ENCODE peak calls at places on chromosomes 12 and 14, in five cellular contexts. V is endodermal cell, W is thoracic aorta, Y is dorsolateral prefrontal cortex, L is GM10248. J is an unnamed sample.

GRCh38 chr12:3447318-3447717 is 43.7 kb upstream of the PRMT8 start:
- DNase-seq in W (no peak), Y (no peak), V (peak), L (no peak), J (no peak)

GRCh38 chr14:24935796-24936195 is 114.2 kb downstream of the STXBP6 start:
- DNase-seq in V (no peak), W (no peak), L (no peak), Y (no peak), J (no peak)

GRCh38 chr14:37147310-37147875 is 25.0 kb downstream of the SLC25A21 start:
- DNase-seq in W (no peak), L (no peak), V (peak), Y (no peak), J (no peak)

GRCh38 chr12:75884465-75884985 is 147.1 kb downstream of the PHLDA1 start:
- DNase-seq in L (no peak), V (peak), Y (no peak), W (no peak), J (no peak)

GRCh38 chr12:82937151-82937550 is 250.4 kb downstream of the TMTC2 start:
- DNase-seq in W (no peak), Y (no peak), V (no peak), L (no peak), J (no peak)

GRCh38 chr14:66624319-66624937 is 116.5 kb downstream of the GPHN start:
- DNase-seq in V (peak), W (no peak), L (peak), Y (peak), J (peak)

GRCh38 chr14:89315493-89316456 is 101.3 kb downstream of the FOXN3 start:
- DNase-seq in V (no peak), W (no peak), L (no peak), Y (no peak), J (no peak)

GRCh38 chr12:71854594-71854993 is 15.0 kb downstream of the TBC1D15 start:
- DNase-seq in L (no peak), V (no peak), Y (no peak), W (no peak), J (no peak)

GRCh38 chr12:112711507-112711906 is 80.0 kb upstream of the RPH3A start:
- DNase-seq in Y (no peak), L (no peak), W (no peak), V (peak), J (no peak)

GRCh38 chr14:76761198-76761848 is at the start of gene VASH1:
- DNase-seq in Y (peak), W (no peak), L (peak), V (peak), J (peak)

GRCh38 chr12:49342914-49343731 is 3.6 kb upstream of the DNAJC22 start:
- DNase-seq in L (no peak), W (no peak), V (no peak), Y (no peak), J (peak)

GRCh38 chr14:65462411-65462810 is 49.9 kb downstream of the FUT8 start:
- DNase-seq in W (no peak), Y (no peak), L (peak), V (no peak), J (peak)

GRCh38 chr12:49537709-49538601 is 875 bp upstream of the KCNH3 start:
- DNase-seq in Y (peak), L (no peak), V (peak), W (no peak), J (peak)

GRCh38 chr12:12511021-12511783 is 51.5 kb downstream of the DUSP16 start:
- DNase-seq in L (no peak), V (no peak), Y (no peak), W (no peak), J (no peak)

GRCh38 chr14:50542941-50543418 is 10.6 kb upstream of the MAP4K5 start:
- DNase-seq in W (no peak), V (no peak), L (peak), Y (peak), J (peak)

GRCh38 chr14:55336161-55336560 is 64.9 kb downstream of the FBXO34 start:
- DNase-seq in V (no peak), W (no peak), L (no peak), Y (no peak), J (no peak)

GRCh38 chr12:91139264-91139663 is 28.0 kb upstream of the LUM start:
- DNase-seq in L (no peak), Y (no peak), W (no peak), V (no peak), J (no peak)

GRCh38 chr14:68506021-68506644 is 286.7 kb downstream of the ZFP36L1 start:
- DNase-seq in V (peak), L (no peak), Y (no peak), W (no peak), J (no peak)

DNA sequence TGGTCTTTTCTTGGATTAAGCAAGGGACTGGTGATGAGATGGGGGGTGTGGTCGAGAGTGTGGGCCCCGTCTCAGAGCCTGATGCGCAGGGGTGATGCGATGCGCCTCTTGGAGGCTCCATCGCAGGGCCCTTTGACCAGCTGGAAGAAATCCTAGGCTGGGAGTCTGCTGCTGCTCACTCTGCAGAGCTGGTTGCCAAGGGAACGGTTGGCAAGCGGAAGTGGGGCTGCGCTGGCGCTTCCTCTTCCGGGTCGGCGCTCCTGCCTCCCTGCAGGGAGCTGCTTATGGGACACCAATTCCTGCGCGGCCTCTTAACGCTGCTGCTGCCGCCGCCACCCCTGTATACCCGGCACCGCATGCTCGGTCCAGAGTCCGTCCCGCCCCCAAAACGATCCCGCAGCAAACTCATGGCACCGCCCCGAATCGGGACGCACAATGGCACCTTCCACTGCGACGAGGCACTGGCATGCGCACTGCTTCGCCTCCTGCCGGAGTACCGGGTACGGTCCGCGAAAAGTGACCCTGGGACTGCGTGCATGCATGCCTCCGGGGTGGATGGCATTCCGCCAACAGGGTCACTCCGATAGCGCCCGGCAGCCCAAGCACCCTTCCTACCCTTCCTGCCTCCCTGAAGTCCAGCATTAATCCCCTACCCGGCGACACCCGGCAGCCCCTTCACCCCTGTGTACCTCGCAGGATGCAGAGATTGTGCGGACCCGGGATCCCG is at the start of gene MYG1:
- DNase-seq in Y (peak), L (peak), W (peak), V (peak), J (peak)
- TF ChIP-seq CTCF in Y (peak), L (no peak), W (peak), V (peak), J (no peak)

GRCh38 chr14:99838555-99839193 is 45.5 kb downstream of the EML1 start:
- DNase-seq in L (no peak), W (no peak), Y (no peak), V (peak), J (no peak)

GRCh38 chr14:99840774-99841305 is 47.6 kb downstream of the EML1 start:
- DNase-seq in Y (no peak), W (no peak), L (no peak), V (no peak), J (no peak)

GRCh38 chr14:99841436-99842071 is 48.3 kb downstream of the EML1 start:
- DNase-seq in Y (no peak), V (peak), L (no peak), W (no peak), J (no peak)

GRCh38 chr14:99840265-99840664 is 47.1 kb downstream of the EML1 start:
- DNase-seq in V (no peak), Y (no peak), W (no peak), L (no peak), J (no peak)

DNA sequence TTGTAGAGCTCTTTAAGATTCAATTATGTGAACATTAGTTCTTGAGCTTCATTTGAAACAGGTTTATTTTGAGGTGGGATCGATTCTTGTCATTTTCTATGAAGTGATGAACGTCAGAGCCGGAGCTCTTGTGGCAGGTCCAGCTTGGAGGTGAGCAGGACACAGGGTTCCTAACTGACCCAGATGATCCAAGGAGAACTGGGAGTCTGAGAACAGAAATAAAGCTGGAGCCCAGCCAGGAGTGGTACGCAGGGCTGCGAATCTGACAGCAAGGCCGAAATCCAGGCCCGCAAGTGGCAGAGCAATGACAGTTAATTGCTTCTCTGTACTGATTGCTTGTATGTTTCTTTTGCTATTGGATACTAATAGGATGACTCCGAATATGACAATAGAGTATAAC is 46.5 kb downstream of the EML1 start:
- DNase-seq in W (no peak), V (no peak), Y (no peak), L (no peak), J (no peak)
- TF ChIP-seq CTCF in W (no peak), V (no peak), Y (no peak), L (no peak), J (no peak)

GRCh38 chr14:94671870-94672444 is 59.8 kb downstream of the SERPINA3 start:
- DNase-seq in W (no peak), V (peak), Y (no peak), L (no peak), J (no peak)
- TF ChIP-seq CTCF in W (no peak), V (peak), Y (no peak), L (peak), J (no peak)

DNA sequence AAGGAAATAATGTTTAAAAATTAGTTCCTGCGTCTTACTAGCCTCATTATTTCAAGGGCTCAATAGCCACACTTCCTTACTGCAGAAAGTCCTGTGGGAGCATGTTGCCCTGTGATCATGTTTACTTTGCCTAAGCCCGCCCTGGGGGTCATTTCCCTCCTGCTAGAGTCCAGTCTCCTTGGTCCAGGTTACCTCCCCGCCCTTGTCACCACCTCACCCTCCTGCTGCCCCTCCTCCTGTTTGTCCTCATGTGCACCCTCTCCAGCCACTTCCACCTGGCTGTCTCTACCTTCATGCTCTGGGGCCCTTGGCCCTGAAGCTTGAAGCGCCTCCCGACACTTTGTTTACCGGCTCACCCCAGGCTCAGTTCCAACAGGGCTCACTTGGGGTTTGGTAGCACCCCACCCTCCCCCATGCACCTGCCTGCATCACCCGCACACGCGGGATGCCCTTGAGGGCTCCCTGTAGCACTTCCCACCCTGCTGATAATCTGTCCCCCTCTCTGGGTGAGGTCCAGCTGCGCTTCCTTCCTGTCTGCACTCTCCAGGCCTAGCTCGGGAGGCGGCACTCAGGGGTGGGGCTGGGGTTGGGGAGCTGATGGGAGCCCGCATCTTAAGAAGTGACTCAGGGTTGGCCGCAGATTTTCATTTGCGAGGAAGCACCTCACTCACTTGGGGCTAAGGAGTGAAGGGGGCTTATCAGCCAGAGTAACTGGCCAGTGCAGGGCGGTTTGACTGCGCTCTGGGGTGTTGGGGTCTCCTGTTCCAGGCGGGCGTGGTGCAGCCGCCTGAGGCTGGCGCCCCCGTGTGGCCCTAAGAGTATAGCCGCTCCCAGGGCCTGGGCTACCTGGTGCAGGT is 40.1 kb downstream of the SMIM41 start:
- DNase-seq in V (peak), W (no peak), L (peak), Y (no peak), J (peak)
- TF ChIP-seq CTCF in V (peak), W (no peak), L (peak), Y (peak), J (peak)

DNA sequence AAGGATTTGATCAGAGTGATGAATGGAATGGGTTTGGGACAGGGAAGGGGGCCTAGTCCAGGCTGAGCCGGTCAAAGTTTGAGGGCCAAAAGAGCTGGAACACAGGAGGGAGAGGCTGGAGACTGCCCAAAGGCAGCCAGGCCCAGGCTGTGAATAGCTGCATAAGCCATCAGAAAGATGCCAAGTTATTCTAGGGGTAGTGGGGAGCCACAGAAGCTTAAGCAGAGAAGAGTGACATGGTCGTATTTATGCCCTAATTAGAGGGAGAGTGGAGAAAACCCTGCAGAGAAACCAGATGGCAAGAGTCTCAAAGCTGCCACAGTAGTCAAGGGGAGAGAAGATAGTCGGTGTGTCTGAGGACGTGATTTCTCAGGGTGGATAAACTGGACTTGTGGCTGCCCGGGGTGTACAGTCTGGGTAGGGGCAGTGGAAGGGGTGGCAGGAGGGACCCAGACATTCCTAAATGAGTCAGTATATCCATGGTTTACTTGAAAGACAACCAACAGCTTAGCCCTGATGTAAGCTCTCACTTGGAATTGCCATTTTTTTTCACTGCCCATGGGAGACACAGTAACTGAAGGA is 99.2 kb downstream of the PRICKLE1 start:
- DNase-seq in L (no peak), W (no peak), Y (no peak), V (no peak), J (no peak)
- TF ChIP-seq CTCF in L (no peak), W (no peak), Y (no peak), V (no peak), J (no peak)

DNA sequence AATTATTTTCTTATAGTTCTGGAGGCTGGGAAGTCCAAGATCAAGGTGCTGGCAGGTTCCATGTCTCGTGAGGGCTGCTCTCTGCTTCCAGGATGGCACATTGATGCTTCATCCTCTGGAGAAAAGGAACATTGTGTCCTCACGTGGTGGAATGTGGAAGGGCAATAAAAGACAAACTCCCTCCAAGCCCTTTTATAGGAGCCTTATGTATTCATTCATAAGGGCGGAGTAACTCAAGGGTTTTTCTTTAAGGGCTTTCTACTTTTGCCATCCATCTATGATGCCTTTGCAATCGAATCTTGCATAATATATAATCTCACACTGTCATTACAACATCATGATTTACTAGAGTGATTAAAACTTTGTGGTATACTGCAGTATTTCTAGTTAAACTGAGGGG is 132.7 kb upstream of the DDHD1 start:
- DNase-seq in Y (no peak), V (no peak), L (no peak), W (no peak), J (no peak)
- TF ChIP-seq CTCF in Y (no peak), V (no peak), L (no peak), W (no peak), J (no peak)

J was measured in GM20000.